ENCODE peak calls at places on chromosomes 5 and 9, in six cellular contexts. Q, Z, B, R, L and P are unnamed samples.

GRCh38 chr9:135789838-135790291 is 87.9 kb downstream of the KCNT1 start:
- DNase-seq in Q (no peak), Z (no peak), B (no peak), R (no peak), L (no peak), P (no peak)

GRCh38 chr9:110077926-110078325 is 130.0 kb downstream of the C9orf152 start:
- DNase-seq in Q (peak; percentile 77), Z (peak; percentile 47), B (no peak), R (no peak), L (no peak), P (no peak)

GRCh38 chr9:21096172-21096900 is 18.6 kb upstream of the IFNB1 start:
- DNase-seq in Q (peak; percentile 73), Z (peak; percentile 52), B (no peak), R (no peak), L (peak; percentile 26), P (peak; percentile 82)

GRCh38 chr5:95963650-95964410 is 2.2 kb upstream of the ELL2 start:
- DNase-seq in Q (no peak), Z (no peak), B (no peak), R (no peak), L (peak; percentile 40), P (peak; percentile 30)

GRCh38 chr5:172795401-172795977 is 24.5 kb upstream of the DUSP1 start:
- DNase-seq in Q (peak; percentile 97), Z (peak; percentile 100), B (peak; percentile 99), R (peak; percentile 93), L (peak; percentile 95), P (peak; percentile 99)

GRCh38 chr5:73826761-73827450 is 200.9 kb downstream of the ARHGEF28 start:
- DNase-seq in Q (peak; percentile 91), Z (peak; percentile 54), B (no peak), R (no peak), L (peak; percentile 83), P (peak; percentile 96)

GRCh38 chr5:139746691-139747582 is 48.7 kb upstream of the PSD2 start:
- DNase-seq in Q (peak; percentile 34), Z (no peak), B (peak; percentile 87), R (no peak), L (no peak), P (peak; percentile 43)

GRCh38 chr5:67215592-67216471 is 19.2 kb upstream of the CD180 start:
- DNase-seq in Q (peak; percentile 18), Z (peak; percentile 78), B (peak; percentile 82), R (peak; percentile 94), L (peak; percentile 28), P (peak; percentile 29)

GRCh38 chr5:23466401-23466886 is 41.0 kb upstream of the PRDM9 start:
- DNase-seq in Q (no peak), Z (peak; percentile 77), B (no peak), R (no peak), L (peak; percentile 24), P (peak; percentile 73)

GRCh38 chr9:116137581-116137980 is 16.0 kb upstream of the PAPPA start:
- DNase-seq in Q (no peak), Z (no peak), B (no peak), R (no peak), L (no peak), P (no peak)

GRCh38 chr9:21015122-21015815 is 16.2 kb downstream of the HACD4 start:
- DNase-seq in Q (peak; percentile 31), Z (peak; percentile 55), B (no peak), R (no peak), L (no peak), P (no peak)

GRCh38 chr5:95817430-95817829 is 5.1 kb downstream of the GLRX start:
- DNase-seq in Q (no peak), Z (peak; percentile 24), B (no peak), R (no peak), L (peak; percentile 68), P (peak; percentile 75)

GRCh38 chr5:54520438-54520846 is 2.9 kb downstream of the SNX18 start:
- DNase-seq in Q (peak; percentile 58), Z (peak; percentile 54), B (no peak), R (peak; percentile 47), L (no peak), P (peak; percentile 53)

GRCh38 chr5:153907170-153907775 is 131.4 kb downstream of the FAM114A2 start:
- DNase-seq in Q (no peak), Z (no peak), B (no peak), R (no peak), L (no peak), P (no peak)

GRCh38 chr9:89983411-89983810 is 378.6 kb downstream of the GADD45G start:
- DNase-seq in Q (no peak), Z (no peak), B (no peak), R (no peak), L (no peak), P (no peak)

GRCh38 chr9:32875748-32876147 is 92.4 kb downstream of the TMEM215 start:
- DNase-seq in Q (no peak), Z (no peak), B (no peak), R (no peak), L (no peak), P (no peak)

GRCh38 chr5:159422371-159422770 is 92.1 kb upstream of the IL12B start:
- DNase-seq in Q (peak; percentile 43), Z (peak; percentile 13), B (no peak), R (no peak), L (peak; percentile 36), P (peak; percentile 67)

GRCh38 chr9:26995815-26996214 is 9.7 kb downstream of the LRRC19 start:
- DNase-seq in Q (no peak), Z (no peak), B (no peak), R (no peak), L (no peak), P (no peak)

GRCh38 chr5:94314507-94315170 is 303.8 kb downstream of the KIAA0825 start:
- DNase-seq in Q (no peak), Z (peak; percentile 32), B (no peak), R (no peak), L (no peak), P (no peak)

GRCh38 chr9:92636627-92637026 is 33.3 kb downstream of the IPPK start:
- DNase-seq in Q (no peak), Z (no peak), B (peak; percentile 45), R (no peak), L (no peak), P (no peak)

GRCh38 chr5:173281910-173282309 is 46.3 kb downstream of the STC2 start:
- DNase-seq in Q (peak; percentile 36), Z (peak; percentile 54), B (no peak), R (no peak), L (no peak), P (peak; percentile 61)

GRCh38 chr9:101458955-101459631 is 23.5 kb upstream of the ALDOB start:
- DNase-seq in Q (peak; percentile 92), Z (peak; percentile 76), B (no peak), R (no peak), L (peak; percentile 80), P (peak; percentile 93)

GRCh38 chr5:36692791-36693763 is 86.7 kb downstream of the SLC1A3 start:
- DNase-seq in Q (peak; percentile 75), Z (peak; percentile 82), B (peak; percentile 91), R (peak; percentile 86), L (peak; percentile 66), P (peak; percentile 82)

GRCh38 chr5:52893105-52893504 is 96.0 kb upstream of the ITGA2 start:
- DNase-seq in Q (peak; percentile 80), Z (peak; percentile 77), B (no peak), R (no peak), L (peak; percentile 27), P (peak; percentile 76)

GRCh38 chr9:131008563-131008908 is 438 bp upstream of the LAMC3 start:
- DNase-seq in Q (no peak), Z (no peak), B (no peak), R (no peak), L (no peak), P (no peak)

GRCh38 chr9:131010482-131011273 is 1.7 kb downstream of the LAMC3 start:
- DNase-seq in Q (no peak), Z (no peak), B (no peak), R (no peak), L (no peak), P (no peak)

GRCh38 chr9:131008909-131009618 is at the start of gene LAMC3:
- DNase-seq in Q (peak; percentile 51), Z (peak; percentile 12), B (no peak), R (no peak), L (no peak), P (no peak)

GRCh38 chr9:131006601-131007000 is 2.4 kb upstream of the LAMC3 start:
- DNase-seq in Q (no peak), Z (no peak), B (no peak), R (no peak), L (no peak), P (no peak)

GRCh38 chr9:131008086-131008485 is 888 bp upstream of the LAMC3 start:
- DNase-seq in Q (no peak), Z (no peak), B (no peak), R (no peak), L (no peak), P (no peak)
- H3K4me3 ChIP-seq in Q (no peak overlapping the region), Z (no peak overlapping the region), B (no peak overlapping the region), R (no peak overlapping the region), L (no peak overlapping the region), P (no peak overlapping the region)

GRCh38 chr5:143313298-143313852 is 90.1 kb downstream of the NR3C1 start:
- DNase-seq in Q (no peak), Z (no peak), B (no peak), R (no peak), L (no peak), P (no peak)
- H3K4me3 ChIP-seq in Q (no peak overlapping the region), Z (no peak overlapping the region), B (no peak overlapping the region), R (no peak overlapping the region), L (no peak overlapping the region), P (no peak overlapping the region)

DNA sequence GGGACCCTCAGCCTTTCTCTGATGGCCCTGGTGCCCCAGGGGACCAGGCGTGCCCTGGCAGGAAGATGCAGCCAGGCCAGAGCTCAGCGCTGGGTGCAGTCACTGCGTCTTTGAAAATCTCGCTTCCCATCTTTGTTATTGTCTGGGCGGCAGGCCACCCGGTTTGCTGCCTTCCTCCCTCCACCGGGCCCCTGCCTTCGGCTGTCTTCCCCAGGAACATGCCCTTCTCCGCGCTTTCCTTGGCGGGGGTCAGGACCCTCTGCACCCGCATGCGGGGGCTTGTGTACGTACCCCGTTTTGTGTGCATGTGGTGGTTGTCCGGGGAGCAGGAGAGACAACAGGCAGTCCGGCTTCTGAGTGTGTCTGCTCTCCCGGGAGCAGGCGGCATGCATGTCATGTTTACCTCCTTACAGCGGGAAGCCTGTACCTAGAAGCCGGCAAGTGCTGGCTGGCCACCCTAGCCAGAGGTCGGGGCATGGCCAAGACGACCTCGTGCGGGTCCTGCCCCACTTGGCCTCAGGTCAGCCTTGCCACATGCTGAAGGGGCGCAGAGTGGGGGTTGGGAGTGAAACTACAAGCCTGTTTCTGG is 49.5 kb downstream of the DAB2IP start:
- DNase-seq in Q (no peak), Z (no peak), B (no peak), R (peak; percentile 77), L (no peak), P (no peak)
- H3K4me3 ChIP-seq in Q (no peak overlapping the region), Z (peak overlapping the region; percentile 63), B (no peak overlapping the region), R (peak overlapping the region; percentile 70), L (peak overlapping the region; percentile 61), P (peak overlapping the region; percentile 34)

GRCh38 chr9:119368681-119369581 is at the start of gene BRINP1:
- DNase-seq in Q (peak; percentile 1), Z (peak; percentile 14), B (peak; percentile 77), R (peak; percentile 30), L (peak; percentile 1), P (peak; percentile 30)

GRCh38 chr9:119369670-119370366 is 583 bp upstream of the BRINP1 start:
- DNase-seq in Q (no peak), Z (no peak), B (no peak), R (no peak), L (no peak), P (no peak)

GRCh38 chr9:119368179-119368578 is 1.1 kb downstream of the BRINP1 start:
- DNase-seq in Q (no peak), Z (no peak), B (no peak), R (no peak), L (no peak), P (no peak)

GRCh38 chr9:119365291-119366027 is 3.8 kb downstream of the BRINP1 start:
- DNase-seq in Q (peak; percentile 57), Z (peak; percentile 3), B (no peak), R (no peak), L (peak; percentile 33), P (peak; percentile 55)

GRCh38 chr9:119366909-119367690 is 2.1 kb downstream of the BRINP1 start:
- DNase-seq in Q (no peak), Z (no peak), B (no peak), R (no peak), L (no peak), P (no peak)
- H3K4me3 ChIP-seq in Q (peak overlapping the region; percentile 90), Z (no peak overlapping the region), B (no peak overlapping the region), R (no peak overlapping the region), L (no peak overlapping the region), P (no peak overlapping the region)